ENCODE peak calls at places on chromosome 11, in five cellular contexts. One of them, this sample, is unnamed. For H3K36me3, the result is how much of the 10 kb centered on the place peaks cover.

GRCh38 chr11:70233511-70233919 is 30.4 kb downstream of the FADD start:
- DNase-seq in astrocyte: peak
- DNase-seq in heart right ventricle: no peak
- DNase-seq in PC-9: peak
- DNase-seq in sigmoid colon: no peak
- DNase-seq in this sample: no peak

GRCh38 chr11:67032830-67033555 is 10.1 kb downstream of the SYT12 start:
- DNase-seq in astrocyte: peak
- DNase-seq in heart right ventricle: no peak
- DNase-seq in PC-9: peak
- DNase-seq in sigmoid colon: no peak
- DNase-seq in this sample: no peak

GRCh38 chr11:61682093-61682732 is 2.0 kb downstream of the DAGLA start:
- DNase-seq in astrocyte: no peak
- DNase-seq in heart right ventricle: peak
- DNase-seq in PC-9: peak
- DNase-seq in sigmoid colon: peak
- DNase-seq in this sample: no peak

GRCh38 chr11:69881467-69882269 is 62.5 kb upstream of the FGF3 start:
- DNase-seq in astrocyte: no peak
- DNase-seq in heart right ventricle: no peak
- DNase-seq in PC-9: no peak
- DNase-seq in sigmoid colon: no peak
- DNase-seq in this sample: no peak

GRCh38 chr11:61707574-61707973 is 27.4 kb downstream of the DAGLA start:
- DNase-seq in astrocyte: no peak
- DNase-seq in heart right ventricle: no peak
- DNase-seq in PC-9: peak
- DNase-seq in sigmoid colon: no peak
- DNase-seq in this sample: no peak

GRCh38 chr11:34602245-34602644 is 18.6 kb upstream of the EHF start:
- DNase-seq in astrocyte: no peak
- DNase-seq in heart right ventricle: no peak
- DNase-seq in PC-9: no peak
- DNase-seq in sigmoid colon: no peak
- DNase-seq in this sample: no peak

GRCh38 chr11:15969701-15970329 is 386.5 kb downstream of the SOX6 start:
- DNase-seq in astrocyte: peak
- DNase-seq in heart right ventricle: no peak
- DNase-seq in PC-9: no peak
- DNase-seq in sigmoid colon: no peak
- DNase-seq in this sample: peak

GRCh38 chr11:11898648-11899047 is 56.9 kb downstream of the USP47 start:
- DNase-seq in astrocyte: no peak
- DNase-seq in heart right ventricle: no peak
- DNase-seq in PC-9: no peak
- DNase-seq in sigmoid colon: no peak
- DNase-seq in this sample: no peak

GRCh38 chr11:102552447-102553200 is 22.1 kb upstream of the MMP7 start:
- DNase-seq in astrocyte: peak
- DNase-seq in heart right ventricle: no peak
- DNase-seq in PC-9: peak
- DNase-seq in sigmoid colon: no peak
- DNase-seq in this sample: no peak

GRCh38 chr11:40597546-40598113 is 861.8 kb downstream of the LRRC4C start:
- DNase-seq in astrocyte: no peak
- DNase-seq in heart right ventricle: no peak
- DNase-seq in PC-9: no peak
- DNase-seq in sigmoid colon: no peak
- DNase-seq in this sample: no peak

GRCh38 chr11:34339149-34340064 is 18.4 kb downstream of the ABTB2 start:
- DNase-seq in astrocyte: no peak
- DNase-seq in heart right ventricle: no peak
- DNase-seq in PC-9: no peak
- DNase-seq in sigmoid colon: no peak
- DNase-seq in this sample: no peak

GRCh38 chr11:17387811-17388210 is 648 bp downstream of the KCNJ11 start:
- DNase-seq in astrocyte: no peak
- DNase-seq in heart right ventricle: no peak
- DNase-seq in PC-9: no peak
- DNase-seq in sigmoid colon: no peak
- DNase-seq in this sample: no peak

GRCh38 chr11:17391493-17392355 is 3.3 kb upstream of the KCNJ11 start:
- DNase-seq in astrocyte: no peak
- DNase-seq in heart right ventricle: no peak
- DNase-seq in PC-9: no peak
- DNase-seq in sigmoid colon: no peak
- DNase-seq in this sample: no peak

GRCh38 chr11:17389205-17389956 is 922 bp upstream of the KCNJ11 start:
- DNase-seq in astrocyte: no peak
- DNase-seq in heart right ventricle: peak
- DNase-seq in PC-9: peak
- DNase-seq in sigmoid colon: peak
- DNase-seq in this sample: peak

GRCh38 chr11:17388609-17389204 is at the start of gene KCNJ11:
- DNase-seq in astrocyte: no peak
- DNase-seq in heart right ventricle: no peak
- DNase-seq in PC-9: peak
- DNase-seq in sigmoid colon: no peak
- DNase-seq in this sample: no peak

GRCh38 chr11:17389957-17390649 is 1.6 kb upstream of the KCNJ11 start:
- DNase-seq in astrocyte: no peak
- DNase-seq in heart right ventricle: no peak
- DNase-seq in PC-9: no peak
- DNase-seq in sigmoid colon: no peak
- DNase-seq in this sample: no peak
- H3K4me3 ChIP-seq in astrocyte: no peak
- H3K4me3 ChIP-seq in heart right ventricle: peak
- H3K4me3 ChIP-seq in PC-9: peak
- H3K4me3 ChIP-seq in sigmoid colon: peak
- H3K4me3 ChIP-seq in this sample: no peak

DNA sequence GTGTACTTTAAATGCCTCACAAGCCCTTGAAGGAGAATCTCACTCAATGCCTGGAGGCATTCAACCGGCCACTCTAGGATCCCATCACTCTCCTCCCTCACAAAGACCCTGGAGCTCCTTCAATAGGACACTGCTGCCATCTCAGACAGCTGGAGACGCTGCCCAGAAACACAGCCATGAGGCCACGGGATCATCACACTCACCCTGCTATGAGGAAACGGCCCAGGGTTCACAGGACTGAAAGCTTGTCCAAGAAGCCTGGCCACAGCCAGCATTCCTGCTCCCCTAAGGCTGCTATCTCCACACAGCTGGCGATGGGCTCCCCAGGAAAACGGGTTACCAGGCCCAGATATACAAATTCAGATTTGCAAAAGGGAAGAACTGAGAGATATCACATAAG is 13.2 kb downstream of the CARS1 start:
- DNase-seq in astrocyte: peak
- DNase-seq in heart right ventricle: no peak
- DNase-seq in PC-9: no peak
- DNase-seq in sigmoid colon: no peak
- DNase-seq in this sample: no peak
- H3K36me3 ChIP-seq in astrocyte: under half
- H3K36me3 ChIP-seq in heart right ventricle: half or more
- H3K36me3 ChIP-seq in PC-9: under half
- H3K36me3 ChIP-seq in sigmoid colon: under half
- H3K36me3 ChIP-seq in this sample: under half

GRCh38 chr11:20671856-20672546 is 2.6 kb downstream of the NELL1 start:
- DNase-seq in astrocyte: no peak
- DNase-seq in heart right ventricle: no peak
- DNase-seq in PC-9: no peak
- DNase-seq in sigmoid colon: no peak
- DNase-seq in this sample: no peak
- TF ChIP-seq CTCF in astrocyte: peak
- TF ChIP-seq CTCF in heart right ventricle: peak
- TF ChIP-seq CTCF in PC-9: no peak
- TF ChIP-seq CTCF in sigmoid colon: no peak
- TF ChIP-seq CTCF in this sample: peak

GRCh38 chr11:72780291-72781062 is 13.4 kb downstream of the STARD10 start:
- DNase-seq in astrocyte: no peak
- DNase-seq in heart right ventricle: no peak
- DNase-seq in PC-9: no peak
- DNase-seq in sigmoid colon: no peak
- DNase-seq in this sample: no peak
- H3K4me3 ChIP-seq in astrocyte: peak
- H3K4me3 ChIP-seq in heart right ventricle: peak
- H3K4me3 ChIP-seq in PC-9: peak
- H3K4me3 ChIP-seq in sigmoid colon: peak
- H3K4me3 ChIP-seq in this sample: peak

DNA sequence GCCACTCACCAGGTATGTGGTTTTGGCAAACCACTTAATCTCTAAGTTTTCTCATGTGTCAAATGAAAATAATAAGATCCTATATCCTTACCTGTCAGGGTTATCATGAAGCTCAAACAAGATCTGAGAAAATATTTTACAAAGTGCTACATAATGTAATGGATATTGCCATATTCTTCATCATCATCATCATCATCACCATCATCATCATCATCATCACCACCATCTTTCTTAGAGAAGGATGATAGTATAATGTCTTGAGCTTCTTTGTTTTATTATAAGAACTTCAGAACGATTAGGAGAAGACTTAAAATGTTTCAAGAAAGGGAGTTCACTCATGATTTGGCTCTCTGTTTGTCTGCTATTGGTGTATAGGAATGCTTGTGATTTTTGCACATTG is 72.5 kb upstream of the UCP3 start:
- DNase-seq in astrocyte: no peak
- DNase-seq in heart right ventricle: no peak
- DNase-seq in PC-9: no peak
- DNase-seq in sigmoid colon: no peak
- DNase-seq in this sample: no peak
- H3K36me3 ChIP-seq in astrocyte: under half
- H3K36me3 ChIP-seq in heart right ventricle: half or more
- H3K36me3 ChIP-seq in PC-9: under half
- H3K36me3 ChIP-seq in sigmoid colon: under half
- H3K36me3 ChIP-seq in this sample: under half

GRCh38 chr11:112196519-112197087 is 21.3 kb downstream of the BCO2 start:
- DNase-seq in astrocyte: no peak
- DNase-seq in heart right ventricle: no peak
- DNase-seq in PC-9: no peak
- DNase-seq in sigmoid colon: no peak
- DNase-seq in this sample: no peak
- TF ChIP-seq CTCF in astrocyte: no peak
- TF ChIP-seq CTCF in heart right ventricle: no peak
- TF ChIP-seq CTCF in PC-9: no peak
- TF ChIP-seq CTCF in sigmoid colon: no peak
- TF ChIP-seq CTCF in this sample: no peak

DNA sequence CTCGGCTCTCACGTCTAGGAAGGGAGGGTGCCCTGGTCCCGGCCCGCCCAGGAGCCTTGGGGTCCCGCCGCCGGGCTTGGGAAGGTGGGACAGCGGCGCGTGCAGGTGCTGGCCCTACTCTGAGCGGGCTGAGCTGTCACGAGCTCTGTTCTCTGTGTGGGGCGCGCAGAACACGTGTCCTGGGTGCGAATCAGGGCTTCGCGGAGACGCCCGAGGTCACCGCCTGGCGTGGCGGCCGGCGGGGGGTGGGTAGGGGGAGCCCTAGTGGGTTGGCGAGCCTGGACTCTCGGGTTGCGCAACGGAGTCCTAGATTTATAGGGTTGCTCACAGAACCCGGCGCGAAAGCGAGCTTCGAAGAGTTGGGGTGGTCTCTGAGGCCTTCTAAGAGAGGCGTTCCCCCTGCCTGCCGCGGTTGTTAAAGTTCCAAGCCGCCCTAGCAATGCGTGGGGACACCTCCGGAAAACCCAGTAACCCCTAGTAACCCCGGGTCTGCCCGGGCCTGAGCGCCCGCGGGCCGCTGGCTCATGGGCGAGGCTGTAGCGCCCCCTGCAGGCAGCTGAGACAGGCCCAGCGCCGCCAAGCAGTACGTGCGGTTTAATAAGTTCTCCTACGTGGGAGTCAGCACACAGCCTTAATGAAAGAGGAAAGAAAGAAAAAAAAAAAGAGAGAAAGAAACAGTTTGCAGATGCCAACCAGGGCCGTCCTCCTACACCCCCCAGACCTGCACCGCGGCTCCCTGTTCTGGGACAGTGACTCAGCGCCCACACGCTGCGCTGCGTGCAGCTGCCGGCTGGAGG is 2.7 kb downstream of the ADM start:
- DNase-seq in astrocyte: peak
- DNase-seq in heart right ventricle: peak
- DNase-seq in PC-9: peak
- DNase-seq in sigmoid colon: peak
- DNase-seq in this sample: peak
- H3K4me3 ChIP-seq in astrocyte: peak
- H3K4me3 ChIP-seq in heart right ventricle: peak
- H3K4me3 ChIP-seq in PC-9: peak
- H3K4me3 ChIP-seq in sigmoid colon: peak
- H3K4me3 ChIP-seq in this sample: peak

GRCh38 chr11:65505434-65506315 is 6.8 kb downstream of the MALAT1 start:
- DNase-seq in astrocyte: peak
- DNase-seq in heart right ventricle: no peak
- DNase-seq in PC-9: no peak
- DNase-seq in sigmoid colon: peak
- DNase-seq in this sample: no peak
- H3K36me3 ChIP-seq in astrocyte: half or more
- H3K36me3 ChIP-seq in heart right ventricle: half or more
- H3K36me3 ChIP-seq in PC-9: half or more
- H3K36me3 ChIP-seq in sigmoid colon: under half
- H3K36me3 ChIP-seq in this sample: under half

GRCh38 chr11:77879218-77879617 is 58.3 kb downstream of the AAMDC start:
- DNase-seq in astrocyte: no peak
- DNase-seq in heart right ventricle: peak
- DNase-seq in PC-9: no peak
- DNase-seq in sigmoid colon: peak
- DNase-seq in this sample: peak
- TF ChIP-seq CTCF in astrocyte: no peak
- TF ChIP-seq CTCF in heart right ventricle: no peak
- TF ChIP-seq CTCF in PC-9: no peak
- TF ChIP-seq CTCF in sigmoid colon: no peak
- TF ChIP-seq CTCF in this sample: no peak

GRCh38 chr11:128892866-128893565 is 1.9 kb downstream of the KCNJ5 start:
- DNase-seq in astrocyte: no peak
- DNase-seq in heart right ventricle: no peak
- DNase-seq in PC-9: no peak
- DNase-seq in sigmoid colon: peak
- DNase-seq in this sample: no peak

GRCh38 chr11:128890543-128891409 is at the start of gene KCNJ5:
- DNase-seq in astrocyte: no peak
- DNase-seq in heart right ventricle: peak
- DNase-seq in PC-9: peak
- DNase-seq in sigmoid colon: no peak
- DNase-seq in this sample: no peak

GRCh38 chr11:128891410-128891861 is 280 bp downstream of the KCNJ5 start:
- DNase-seq in astrocyte: no peak
- DNase-seq in heart right ventricle: no peak
- DNase-seq in PC-9: no peak
- DNase-seq in sigmoid colon: peak
- DNase-seq in this sample: no peak

GRCh38 chr11:128890216-128890542 is 977 bp upstream of the KCNJ5 start:
- DNase-seq in astrocyte: no peak
- DNase-seq in heart right ventricle: no peak
- DNase-seq in PC-9: no peak
- DNase-seq in sigmoid colon: no peak
- DNase-seq in this sample: no peak

DNA sequence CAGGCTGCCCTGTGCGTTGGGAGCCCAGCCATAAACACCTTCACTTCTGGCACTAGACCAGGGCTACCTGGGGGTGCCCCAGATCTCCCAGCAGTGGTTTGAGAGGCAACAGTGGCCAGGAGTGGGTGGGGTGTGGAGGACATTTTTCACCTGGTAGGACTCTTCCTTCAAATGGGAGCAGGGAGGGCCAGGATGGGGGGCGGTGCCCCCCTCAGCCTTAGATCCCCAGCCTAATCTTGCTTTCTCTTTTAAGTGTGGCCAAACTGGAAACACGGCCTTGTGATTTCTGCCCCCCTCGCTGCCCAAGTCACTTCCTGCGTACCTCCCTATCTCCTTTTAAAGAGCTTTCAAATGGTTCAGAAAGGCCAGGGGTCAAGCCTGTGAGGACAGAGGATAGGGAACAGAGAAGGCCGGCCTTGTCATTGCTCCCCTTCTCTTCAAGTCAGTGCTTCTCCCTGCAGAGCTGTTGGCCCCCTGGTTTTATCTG is 799 bp downstream of the KCNJ5 start:
- DNase-seq in astrocyte: no peak
- DNase-seq in heart right ventricle: no peak
- DNase-seq in PC-9: no peak
- DNase-seq in sigmoid colon: peak
- DNase-seq in this sample: no peak
- H3K4me3 ChIP-seq in astrocyte: no peak
- H3K4me3 ChIP-seq in heart right ventricle: peak
- H3K4me3 ChIP-seq in PC-9: no peak
- H3K4me3 ChIP-seq in sigmoid colon: peak
- H3K4me3 ChIP-seq in this sample: no peak